ENCODE peak calls at places on chromosomes 11 and 22, in four cellular contexts. I is cardiac muscle cell, C is IMR-90, E is A549. Y is an unnamed sample.

GRCh38 chr11:43942651-43943356 is 367 bp downstream of the C11orf96 start:
- DNase-seq in I (peak; percentile 52), C (peak; percentile 33), E (peak; percentile 28), Y (no peak)

GRCh38 chr11:15106201-15106965 is 8.3 kb upstream of the INSC start:
- DNase-seq in I (peak; percentile 43), C (peak; percentile 91), E (no peak), Y (peak; percentile 43)

GRCh38 chr11:116500833-116501622 is 271.8 kb downstream of the BUD13 start:
- DNase-seq in I (no peak), C (no peak), E (no peak), Y (no peak)

GRCh38 chr11:115765803-115766239 is 261.6 kb upstream of the CADM1 start:
- DNase-seq in E (no peak), C (peak; percentile 81), I (peak; percentile 18), Y (peak; percentile 94)

GRCh38 chr11:11169715-11170351 is 183.2 kb downstream of the CSNK2A3 start:
- DNase-seq in I (no peak), E (no peak), C (no peak), Y (no peak)

GRCh38 chr22:43706151-43706550 is 106.0 kb downstream of the EFCAB6 start:
- DNase-seq in C (no peak), E (no peak), I (no peak), Y (no peak)

GRCh38 chr11:124482362-124483147 is 37.1 kb upstream of the OR8B8 start:
- DNase-seq in C (peak; percentile 28), I (peak; percentile 57), E (no peak), Y (no peak)

GRCh38 chr11:119683783-119684182 is 45.2 kb downstream of the NECTIN1 start:
- DNase-seq in I (no peak), E (no peak), C (no peak), Y (no peak)

GRCh38 chr22:29093501-29093921 is 20.7 kb downstream of the KREMEN1 start:
- DNase-seq in E (no peak), C (peak; percentile 70), I (peak; percentile 47), Y (no peak)

GRCh38 chr11:2394818-2395105 is 5.8 kb upstream of the TSSC4 start:
- DNase-seq in E (no peak), C (no peak), I (no peak), Y (no peak)

GRCh38 chr11:126163074-126163700 is 48.3 kb downstream of the RPUSD4 start:
- DNase-seq in I (peak; percentile 54), C (peak; percentile 96), E (no peak), Y (peak; percentile 64)

GRCh38 chr11:44943118-44943517 is 7.6 kb downstream of the TP53I11 start:
- DNase-seq in E (no peak), I (no peak), C (no peak), Y (no peak)

GRCh38 chr11:93017821-93018690 is 48.6 kb downstream of the MTNR1B start:
- DNase-seq in C (no peak), E (no peak), I (peak; percentile 65), Y (no peak)

GRCh38 chr11:3129591-3130268 is 35.4 kb downstream of the OSBPL5 start:
- DNase-seq in E (no peak), C (no peak), I (no peak), Y (no peak)

GRCh38 chr11:111735262-111736116 is 30.7 kb downstream of the PPP2R1B start:
- DNase-seq in E (no peak), I (peak; percentile 98), C (peak; percentile 99), Y (peak; percentile 97)

GRCh38 chr11:115333951-115334350 is 170.3 kb downstream of the CADM1 start:
- DNase-seq in I (no peak), C (no peak), E (no peak), Y (no peak)

GRCh38 chr22:44929348-44930015 is 80.3 kb downstream of the PHF21B start:
- DNase-seq in I (no peak), E (no peak), C (no peak), Y (no peak)

GRCh38 chr11:70040452-70040851 is 37.7 kb upstream of the ANO1 start:
- DNase-seq in C (no peak), I (no peak), E (no peak), Y (no peak)

GRCh38 chr11:17611049-17611448 is 64.0 kb downstream of the OTOG start:
- DNase-seq in C (no peak), I (no peak), E (no peak), Y (no peak)

GRCh38 chr11:45906096-45906682 is 882 bp downstream of the FREY1 start:
- DNase-seq in C (no peak), I (no peak), E (no peak), Y (no peak)

GRCh38 chr22:40594924-40595323 is 41.6 kb downstream of the MRTFA start:
- DNase-seq in I (no peak), E (no peak), C (peak; percentile 32), Y (no peak)

GRCh38 chr11:27571151-27571840 is 64.7 kb upstream of the LIN7C start:
- DNase-seq in I (peak; percentile 64), C (peak; percentile 90), E (no peak), Y (peak; percentile 73)

GRCh38 chr22:22810471-22810870 is 77.1 kb upstream of the IGLL5 start:
- DNase-seq in E (no peak), I (no peak), C (no peak), Y (no peak)

GRCh38 chr11:102364991-102365390 is 18.0 kb downstream of the BIRC2 start:
- DNase-seq in C (no peak), I (no peak), E (no peak), Y (no peak)

GRCh38 chr11:75386912-75387311 is 12.4 kb upstream of the RPS3 start:
- DNase-seq in I (no peak), C (no peak), E (no peak), Y (no peak)

GRCh38 chr22:39873963-39874362 is 19.6 kb downstream of the ENTHD1 start:
- DNase-seq in C (no peak), I (no peak), E (no peak), Y (no peak)

GRCh38 chr11:45038923-45039322 is 88.2 kb upstream of the TP53I11 start:
- DNase-seq in C (no peak), I (no peak), E (no peak), Y (no peak)

GRCh38 chr22:30010789-30011405 is 69.4 kb upstream of the HORMAD2 start:
- DNase-seq in I (no peak), C (peak; percentile 77), E (no peak), Y (no peak)

GRCh38 chr11:119337581-119338317 is 2.9 kb downstream of the C1QTNF5 start:
- DNase-seq in E (no peak), C (peak; percentile 90), I (peak; percentile 77), Y (no peak)

GRCh38 chr11:71086687-71087258 is 165.6 kb downstream of the SHANK2 start:
- DNase-seq in I (peak; percentile 35), E (peak; percentile 31), C (peak; percentile 10), Y (no peak)

GRCh38 chr11:2582958-2583604 is 116.7 kb downstream of the KCNQ1OT1 start:
- DNase-seq in I (no peak), C (no peak), E (no peak), Y (no peak)

GRCh38 chr11:65899356-65900124 is 648 bp downstream of the FOSL1 start:
- DNase-seq in I (peak; percentile 75), E (peak; percentile 75), C (peak; percentile 81), Y (no peak)

GRCh38 chr22:43169310-43170130 is 17.4 kb downstream of the TTLL12 start:
- DNase-seq in E (no peak), C (no peak), I (no peak), Y (no peak)

GRCh38 chr11:116640641-116641402 is 132.0 kb downstream of the BUD13 start:
- DNase-seq in E (no peak), C (no peak), I (no peak), Y (no peak)

GRCh38 chr11:34192481-34193401 is 87.3 kb downstream of the NAT10 start:
- DNase-seq in I (peak; percentile 90), C (peak; percentile 93), E (peak; percentile 78), Y (peak; percentile 69)

GRCh38 chr22:22111983-22112382 is 129.4 kb upstream of the TOP3B start:
- DNase-seq in E (no peak), I (no peak), C (no peak), Y (no peak)

GRCh38 chr11:91776660-91777059 is 448.0 kb upstream of the FAT3 start:
- DNase-seq in C (no peak), E (no peak), I (no peak), Y (no peak)

GRCh38 chr11:29328961-29329441 is 687.8 kb downstream of the KCNA4 start:
- DNase-seq in I (peak; percentile 83), C (peak; percentile 95), E (peak; percentile 33), Y (no peak)

GRCh38 chr11:29336727-29337212 is 680.1 kb downstream of the KCNA4 start:
- DNase-seq in C (peak; percentile 83), I (peak; percentile 72), E (no peak), Y (no peak)

GRCh38 chr11:29334781-29335140 is 682.1 kb downstream of the KCNA4 start:
- DNase-seq in I (no peak), E (no peak), C (peak; percentile 37), Y (no peak)

GRCh38 chr11:29333993-29334780 is 682.6 kb downstream of the KCNA4 start:
- DNase-seq in E (peak; percentile 61), C (peak; percentile 88), I (peak; percentile 81), Y (no peak)
- TF ChIP-seq CTCF in E (peak; percentile 79), C (peak; percentile 76), I (peak; percentile 44), Y (peak; percentile 43)

GRCh38 chr22:46008291-46008690 is 31.3 kb upstream of the WNT7B start:
- DNase-seq in E (no peak), I (no peak), C (no peak), Y (no peak)

GRCh38 chr22:46008836-46009596 is 32.1 kb upstream of the WNT7B start:
- DNase-seq in I (no peak), E (no peak), C (no peak), Y (no peak)

GRCh38 chr22:46007848-46008261 is 30.9 kb upstream of the WNT7B start:
- DNase-seq in E (no peak), C (peak; percentile 87), I (peak; percentile 95), Y (peak; percentile 81)

GRCh38 chr22:46006379-46007002 is 29.5 kb upstream of the WNT7B start:
- DNase-seq in C (peak; percentile 80), E (peak; percentile 80), I (peak; percentile 94), Y (no peak)

GRCh38 chr22:46007003-46007847 is 30.3 kb upstream of the WNT7B start:
- DNase-seq in I (peak; percentile 82), E (peak; percentile 66), C (peak; percentile 72), Y (no peak)
- H3K4me3 ChIP-seq in I (no peak overlapping the region), E (peak overlapping the region; percentile 35), C (no peak overlapping the region), Y (peak overlapping the region; percentile 20)

DNA sequence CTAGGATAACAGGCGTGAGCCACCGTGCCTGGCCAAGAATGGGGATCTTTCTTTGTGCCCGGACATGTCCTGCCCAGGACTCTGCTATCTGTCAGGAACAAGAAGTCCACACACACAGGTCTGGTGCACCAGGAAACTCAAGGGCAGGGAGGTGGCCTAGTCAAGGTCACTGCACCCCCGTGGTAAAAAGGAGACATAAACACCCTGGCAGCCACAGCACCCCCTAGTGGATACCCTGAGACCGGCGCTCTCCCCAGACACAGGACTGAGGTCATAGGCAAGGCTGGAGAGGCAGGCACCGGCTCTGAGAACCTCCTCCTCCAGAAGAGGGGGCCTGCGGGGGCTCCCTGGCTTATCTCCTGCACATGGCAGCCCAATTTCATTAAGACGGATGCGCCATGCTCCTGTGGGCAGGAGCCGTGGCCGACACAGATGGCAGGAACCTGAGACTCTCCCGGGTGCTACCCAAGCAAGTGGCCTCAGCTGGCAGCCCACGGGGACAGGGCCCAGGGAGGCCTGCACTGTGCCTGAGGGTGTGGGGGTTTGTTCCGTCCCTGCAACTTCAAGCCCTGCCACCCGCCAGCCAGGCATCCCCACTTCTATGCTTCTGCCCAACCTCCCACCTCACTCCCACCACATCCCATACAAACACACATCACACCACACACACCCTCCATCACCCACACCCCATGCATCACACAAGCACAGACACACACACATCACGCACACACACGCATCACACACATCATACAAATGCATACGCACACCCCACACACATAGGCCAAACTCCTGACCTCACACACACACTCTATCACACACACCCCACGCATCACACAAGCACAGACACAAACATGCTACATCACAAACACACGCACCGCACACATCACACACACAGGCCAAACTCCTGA is 19.6 kb downstream of the MACROD1 start:
- DNase-seq in I (peak; percentile 45), C (peak; percentile 37), E (peak; percentile 64), Y (no peak)
- TF ChIP-seq CTCF in I (peak; percentile 82), C (peak; percentile 73), E (peak; percentile 74), Y (peak; percentile 78)

GRCh38 chr11:9906043-9906791 is 242.3 kb downstream of the SWAP70 start:
- DNase-seq in I (peak; percentile 89), E (peak; percentile 80), C (peak; percentile 94), Y (peak; percentile 98)
- H3K4me3 ChIP-seq in I (no peak overlapping the region), E (peak overlapping the region; percentile 5), C (no peak overlapping the region), Y (no peak overlapping the region)